ENCODE peak calls at places on chromosome 2, in five cellular contexts. One of them, this sample, is unnamed.

GRCh38 chr2:72270556-72271275 is 123.1 kb upstream of the CYP26B1 start:
- DNase-seq in OCI-M1: no peak
- DNase-seq in GM03348: no peak
- DNase-seq in DMS153: no peak
- DNase-seq in MG63: no peak
- DNase-seq in this sample: no peak

GRCh38 chr2:239169311-239170048 is 231.3 kb downstream of the HDAC4 start:
- DNase-seq in GM03348: no peak
- DNase-seq in MG63: no peak
- DNase-seq in DMS153: no peak
- DNase-seq in OCI-M1: no peak
- DNase-seq in this sample: no peak

GRCh38 chr2:143736904-143737303 is 607.7 kb downstream of the ARHGAP15 start:
- DNase-seq in DMS153: no peak
- DNase-seq in OCI-M1: no peak
- DNase-seq in MG63: no peak
- DNase-seq in GM03348: no peak
- DNase-seq in this sample: no peak

GRCh38 chr2:12326449-12327190 is 390.1 kb upstream of the TRIB2 start:
- DNase-seq in OCI-M1: no peak
- DNase-seq in DMS153: no peak
- DNase-seq in GM03348: no peak
- DNase-seq in MG63: no peak
- DNase-seq in this sample: no peak

GRCh38 chr2:1571477-1572417 is 158.5 kb downstream of the TPO start:
- DNase-seq in DMS153: no peak
- DNase-seq in OCI-M1: no peak
- DNase-seq in MG63: no peak
- DNase-seq in GM03348: no peak
- DNase-seq in this sample: no peak

GRCh38 chr2:16068233-16068940 is 128.0 kb downstream of the MYCN start:
- DNase-seq in OCI-M1: no peak
- DNase-seq in MG63: no peak
- DNase-seq in GM03348: no peak
- DNase-seq in DMS153: no peak
- DNase-seq in this sample: no peak

GRCh38 chr2:99806758-99807157 is 316.9 kb upstream of the REV1 start:
- DNase-seq in DMS153: no peak
- DNase-seq in OCI-M1: no peak
- DNase-seq in MG63: no peak
- DNase-seq in GM03348: peak; percentile 37
- DNase-seq in this sample: no peak

GRCh38 chr2:162252147-162252546 is 8.9 kb upstream of the FAP start:
- DNase-seq in MG63: no peak
- DNase-seq in OCI-M1: no peak
- DNase-seq in GM03348: no peak
- DNase-seq in DMS153: no peak
- DNase-seq in this sample: no peak

GRCh38 chr2:184039493-184039892 is 558.8 kb upstream of the ZNF804A start:
- DNase-seq in GM03348: no peak
- DNase-seq in OCI-M1: no peak
- DNase-seq in MG63: no peak
- DNase-seq in DMS153: no peak
- DNase-seq in this sample: no peak

GRCh38 chr2:219309278-219309677 is at the start of gene PTPRN:
- DNase-seq in MG63: no peak
- DNase-seq in OCI-M1: no peak
- DNase-seq in DMS153: peak; percentile 72
- DNase-seq in GM03348: no peak
- DNase-seq in this sample: no peak

GRCh38 chr2:240217431-240218301 is 77.2 kb upstream of the OTOS start:
- DNase-seq in OCI-M1: no peak
- DNase-seq in DMS153: no peak
- DNase-seq in MG63: no peak
- DNase-seq in GM03348: no peak
- DNase-seq in this sample: peak; percentile 3

GRCh38 chr2:29063646-29064372 is 10.5 kb downstream of the PCARE start:
- DNase-seq in MG63: peak; percentile 83
- DNase-seq in GM03348: peak; percentile 51
- DNase-seq in OCI-M1: no peak
- DNase-seq in DMS153: no peak
- DNase-seq in this sample: no peak

GRCh38 chr2:117127680-117128079 is 686.8 kb upstream of the DDX18 start:
- DNase-seq in OCI-M1: no peak
- DNase-seq in DMS153: no peak
- DNase-seq in MG63: no peak
- DNase-seq in GM03348: no peak
- DNase-seq in this sample: no peak

GRCh38 chr2:33784488-33784887 is 185.4 kb upstream of the FAM98A start:
- DNase-seq in MG63: no peak
- DNase-seq in OCI-M1: peak; percentile 3
- DNase-seq in GM03348: no peak
- DNase-seq in DMS153: no peak
- DNase-seq in this sample: no peak

GRCh38 chr2:85601771-85602475 is 575 bp downstream of the TMEM150A start:
- DNase-seq in DMS153: no peak
- DNase-seq in MG63: peak; percentile 47
- DNase-seq in GM03348: peak; percentile 79
- DNase-seq in OCI-M1: peak; percentile 58
- DNase-seq in this sample: no peak

GRCh38 chr2:114661926-114662670 is 219.7 kb downstream of the DPP10 start:
- DNase-seq in GM03348: peak; percentile 38
- DNase-seq in OCI-M1: no peak
- DNase-seq in DMS153: no peak
- DNase-seq in MG63: peak; percentile 35
- DNase-seq in this sample: no peak

GRCh38 chr2:27191107-27191829 is 20.6 kb upstream of the ATRAID start:
- DNase-seq in DMS153: peak; percentile 12
- DNase-seq in GM03348: peak; percentile 79
- DNase-seq in OCI-M1: peak; percentile 79
- DNase-seq in MG63: peak; percentile 39
- DNase-seq in this sample: peak; percentile 57

GRCh38 chr2:201833796-201834195 is 27.5 kb downstream of the CDK15 start:
- DNase-seq in GM03348: no peak
- DNase-seq in DMS153: no peak
- DNase-seq in MG63: no peak
- DNase-seq in OCI-M1: no peak
- DNase-seq in this sample: no peak

GRCh38 chr2:46067501-46068292 is 229.5 kb upstream of the EPAS1 start:
- DNase-seq in DMS153: no peak
- DNase-seq in GM03348: peak; percentile 84
- DNase-seq in OCI-M1: peak; percentile 76
- DNase-seq in MG63: no peak
- DNase-seq in this sample: no peak